ENCODE peak calls at places on chromosome 5, in five cellular contexts. D is heart right ventricle, E is lower lobe of right lung, C is neural progenitor cell, O is testis. U is an unnamed sample.

GRCh38 chr5:36965179-36965578 is 88.6 kb downstream of the NIPBL start:
- DNase-seq in C (no peak), E (no peak), O (no peak), D (no peak), U (no peak)

GRCh38 chr5:170179626-170180025 is 53.2 kb upstream of the C5orf58 start:
- DNase-seq in D (no peak), E (no peak), C (no peak), O (no peak), U (no peak)

GRCh38 chr5:159102294-159102934 is 2.7 kb upstream of the EBF1 start:
- DNase-seq in C (no peak), D (no peak), E (no peak), O (no peak), U (no peak)

GRCh38 chr5:138663009-138663408 is 87.8 kb upstream of the HSPA9 start:
- DNase-seq in D (no peak), E (no peak), O (no peak), C (no peak), U (no peak)

GRCh38 chr5:152443935-152444334 is 38.9 kb upstream of the NMUR2 start:
- DNase-seq in C (no peak), O (no peak), E (no peak), D (no peak), U (no peak)

GRCh38 chr5:60576425-60576824 is 123.5 kb downstream of the DEPDC1B start:
- DNase-seq in C (no peak), O (no peak), E (no peak), D (no peak), U (no peak)

GRCh38 chr5:118531276-118531675 is 457.1 kb downstream of the DTWD2 start:
- DNase-seq in D (no peak), E (no peak), C (no peak), O (no peak), U (no peak)

GRCh38 chr5:145768863-145769262 is 66.3 kb downstream of the PRELID2 start:
- DNase-seq in O (no peak), D (no peak), E (no peak), C (no peak), U (no peak)

GRCh38 chr5:4862500-4862899 is 277.6 kb upstream of the ADAMTS16 start:
- DNase-seq in E (no peak), C (peak; percentile 64), D (no peak), O (no peak), U (peak; percentile 60)

GRCh38 chr5:134136221-134136631 is 21.7 kb downstream of the TCF7 start:
- DNase-seq in D (no peak), C (no peak), E (peak; percentile 12), O (peak; percentile 8), U (no peak)

GRCh38 chr5:170633235-170634041 is 129.6 kb downstream of the KCNIP1 start:
- DNase-seq in C (peak; percentile 75), D (peak; percentile 39), E (no peak), O (peak; percentile 83), U (peak; percentile 97)

GRCh38 chr5:132780577-132780976 is 3.5 kb upstream of the SEPTIN8 start:
- DNase-seq in D (no peak), E (no peak), C (no peak), O (no peak), U (no peak)

GRCh38 chr5:142330026-142330425 is 5.2 kb upstream of the SPRY4 start:
- DNase-seq in O (no peak), E (no peak), D (no peak), C (no peak), U (no peak)

GRCh38 chr5:8906303-8906967 is 639.4 kb downstream of the SEMA5A start:
- DNase-seq in C (no peak), O (no peak), E (no peak), D (no peak), U (peak; percentile 13)

GRCh38 chr5:177128551-177128976 is 5.0 kb upstream of the NSD1 start:
- DNase-seq in D (no peak), O (no peak), E (no peak), C (no peak), U (no peak)

GRCh38 chr5:119312403-119312802 is 43.4 kb upstream of the TNFAIP8 start:
- DNase-seq in O (no peak), D (no peak), E (no peak), C (peak; percentile 19), U (no peak)

GRCh38 chr5:154945695-154946301 is 4.9 kb downstream of the MRPL22 start:
- DNase-seq in O (no peak), E (no peak), C (peak; percentile 20), D (no peak), U (peak; percentile 38)

GRCh38 chr5:122152266-122152900 is 23.0 kb downstream of the ZNF474 start:
- DNase-seq in D (no peak), E (no peak), C (no peak), O (no peak), U (peak; percentile 47)

GRCh38 chr5:92749943-92750342 is 831.1 kb downstream of the NR2F1-AS1 start:
- DNase-seq in C (peak; percentile 67), D (no peak), O (no peak), E (no peak), U (peak; percentile 31)

GRCh38 chr5:62268239-62268638 is 37.8 kb upstream of the KIF2A start:
- DNase-seq in O (no peak), E (no peak), C (no peak), D (no peak), U (peak; percentile 4)

GRCh38 chr5:109740329-109740728 is 50.6 kb downstream of the MAN2A1 start:
- DNase-seq in D (no peak), C (peak; percentile 28), E (no peak), O (no peak), U (peak; percentile 11)

DNA sequence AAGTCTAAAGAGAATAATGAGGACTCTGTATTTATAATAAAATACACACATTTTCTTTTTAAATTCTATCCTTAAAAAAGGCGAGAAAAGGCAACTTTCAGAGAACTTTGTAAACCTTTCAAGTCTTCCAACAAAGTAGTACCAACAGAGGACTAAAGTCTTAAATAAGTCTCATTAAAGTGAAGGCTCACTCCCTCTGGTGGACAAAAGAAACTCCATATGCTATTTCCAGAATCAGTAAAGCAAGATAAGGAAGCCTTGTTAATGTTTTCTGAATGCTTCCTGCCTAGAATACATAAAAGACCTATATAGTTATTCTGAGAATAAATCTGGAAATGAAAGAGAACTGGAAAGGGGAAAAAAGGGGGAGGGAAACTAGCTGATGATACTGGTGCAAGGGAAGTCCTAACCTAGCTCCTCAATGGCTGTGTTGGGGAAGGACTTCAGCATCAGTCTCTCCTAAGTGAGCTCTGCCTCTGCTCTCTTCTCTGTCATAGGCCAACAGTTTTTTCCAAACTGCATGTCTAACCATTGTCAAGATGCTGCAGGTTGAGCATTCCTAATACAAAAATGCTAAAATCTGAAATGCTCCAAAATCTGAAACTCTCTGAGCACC is 7.2 kb downstream of the HMGCS1 start:
- DNase-seq in D (no peak), O (peak; percentile 18), C (peak; percentile 67), E (no peak), U (peak; percentile 79)
- H3K4me1 ChIP-seq in D (peaks cover 48% of the 10 kb centered on the region), O (peaks cover 8% of the 10 kb centered on the region), C (peaks cover 59% of the 10 kb centered on the region), E (peaks cover 29% of the 10 kb centered on the region), U (peaks cover 68% of the 10 kb centered on the region)

GRCh38 chr5:172438304-172438652 is 16.0 kb downstream of the SH3PXD2B start:
- DNase-seq in D (no peak), O (no peak), E (no peak), C (no peak), U (no peak)
- H3K27ac ChIP-seq in D (peak overlapping the region; percentile 75), O (peak overlapping the region; percentile 72), E (no peak overlapping the region), C (no peak overlapping the region), U (peak overlapping the region; percentile 38)

DNA sequence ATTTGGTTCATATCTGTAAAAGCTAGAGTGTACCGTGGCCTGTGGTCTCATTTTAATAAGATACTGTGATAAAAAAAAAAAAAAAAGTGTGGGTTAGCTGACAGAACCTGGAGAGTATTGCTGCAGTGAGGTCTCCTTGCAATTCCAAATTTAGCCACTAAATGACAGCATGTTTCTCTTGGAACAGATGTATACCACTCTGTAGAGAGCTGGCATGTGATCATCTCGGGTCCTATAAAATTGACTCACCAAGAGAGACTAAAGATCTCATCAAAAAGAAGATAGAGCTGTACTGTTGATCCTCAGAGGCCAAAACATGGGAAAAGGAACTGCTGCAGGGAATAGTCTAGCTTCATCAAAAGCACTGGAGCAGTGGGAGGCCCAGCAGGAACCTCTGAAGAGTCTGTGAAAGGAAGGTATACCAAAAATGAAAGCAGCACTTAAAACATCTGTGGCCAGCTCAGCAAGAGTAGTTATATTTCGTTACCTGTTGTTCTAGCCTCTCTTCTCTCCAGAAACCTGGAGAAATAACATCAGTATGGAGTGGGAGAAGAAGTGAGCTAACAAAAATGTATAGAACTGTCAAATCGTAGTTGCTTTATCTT is 826.8 kb downstream of the EFNA5 start:
- DNase-seq in O (no peak), E (no peak), D (no peak), C (peak; percentile 14), U (no peak)
- TF ChIP-seq CTCF in O (peak; percentile 29), E (no peak), D (no peak), C (peak; percentile 34), U (no peak)

DNA sequence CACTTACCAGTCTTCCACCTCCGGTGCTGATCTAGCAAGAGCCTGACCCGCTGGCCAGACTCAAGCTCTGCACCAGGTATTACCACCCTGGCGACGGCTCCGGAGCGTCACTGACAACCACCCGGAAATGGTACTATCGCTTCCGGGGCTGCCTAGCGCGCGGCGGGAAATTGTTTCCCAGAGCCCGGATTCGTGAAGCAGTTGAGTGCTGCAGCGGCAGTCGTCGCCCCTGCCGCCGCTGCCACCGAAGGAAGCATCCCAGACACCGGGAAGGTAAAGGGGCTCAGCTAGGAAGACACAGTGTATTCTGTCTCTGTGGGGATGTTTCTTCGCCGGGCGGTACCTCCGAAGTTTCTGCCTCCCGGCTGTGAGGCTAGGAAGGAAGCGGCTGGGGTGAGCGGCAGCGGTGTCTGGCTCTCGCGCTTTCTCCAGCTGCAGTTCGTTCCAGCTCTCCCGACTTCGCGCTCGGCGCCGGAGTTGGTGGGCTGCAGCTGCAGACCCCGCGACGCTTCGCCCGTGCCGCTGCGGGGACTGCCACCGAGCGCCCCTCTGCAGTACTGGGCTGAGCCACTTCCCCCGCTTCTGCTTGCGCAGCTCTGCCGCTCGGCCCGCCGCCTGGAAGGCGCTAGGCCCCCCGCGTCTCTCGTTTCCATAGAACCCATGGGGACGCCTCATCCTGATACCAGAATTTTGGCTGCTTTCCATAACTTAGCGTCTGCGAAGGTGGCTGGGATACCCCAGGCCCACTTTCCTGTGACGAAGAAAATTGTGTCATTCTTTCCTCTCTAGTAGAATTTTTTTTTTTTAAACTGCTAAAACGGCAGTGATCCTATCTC is at the start of the genes KIAA0825 and SLF1:
- DNase-seq in C (peak; percentile 94), O (peak; percentile 96), D (peak; percentile 85), E (peak; percentile 92), U (peak; percentile 91)
- H3K4me1 ChIP-seq in C (peaks cover 26% of the 10 kb centered on the region), O (peaks cover 13% of the 10 kb centered on the region), D (peaks cover 44% of the 10 kb centered on the region), E (peaks cover 26% of the 10 kb centered on the region), U (peaks cover 32% of the 10 kb centered on the region)

GRCh38 chr5:64767959-64768357 is 533 bp downstream of the SREK1IP1 start:
- DNase-seq in E (no peak), O (peak; percentile 58), D (no peak), C (peak; percentile 32), U (peak; percentile 26)

GRCh38 chr5:64768358-64769312 is at the start of the genes CWC27 and SREK1IP1:
- DNase-seq in C (peak; percentile 93), E (peak; percentile 85), O (peak; percentile 86), D (peak; percentile 75), U (peak; percentile 95)

GRCh38 chr5:64763948-64764503 is 4.5 kb downstream of the SREK1IP1 start:
- DNase-seq in E (no peak), D (no peak), O (no peak), C (no peak), U (no peak)

GRCh38 chr5:64766934-64767333 is 1.6 kb downstream of the SREK1IP1 start:
- DNase-seq in O (no peak), D (no peak), E (no peak), C (no peak), U (no peak)

DNA sequence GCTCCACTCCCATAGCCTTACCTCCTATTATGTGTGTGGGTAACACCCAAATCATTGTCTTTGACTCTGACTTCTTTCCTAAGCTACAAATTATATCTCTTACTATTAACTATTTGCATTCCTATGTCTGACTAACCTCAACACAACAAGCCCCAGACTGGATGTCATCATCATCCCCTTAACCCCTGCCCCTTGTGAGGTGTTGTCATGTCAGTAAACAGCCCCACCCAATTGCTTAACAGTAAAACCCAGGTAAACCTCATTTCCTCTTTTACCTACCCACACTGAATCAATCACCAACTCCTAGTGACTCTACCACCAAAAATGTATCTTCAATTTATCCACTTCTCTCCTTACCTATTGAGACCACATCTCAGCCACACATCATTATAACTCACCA is 2.4 kb downstream of the SREK1IP1 start:
- DNase-seq in D (no peak), C (no peak), E (no peak), O (no peak), U (no peak)
- H3K27ac ChIP-seq in D (no peak overlapping the region), C (no peak overlapping the region), E (no peak overlapping the region), O (no peak overlapping the region), U (no peak overlapping the region)